ENCODE peak calls at places on chromosome 10, in five cellular contexts. J, C, N, X and A are unnamed samples.

GRCh38 chr10:80501913-80502521 is 35.7 kb upstream of the SH2D4B start:
- DNase-seq in C (no peak), J (no peak), N (no peak), X (no peak), A (no peak)

GRCh38 chr10:103273026-103273425 is 3.9 kb upstream of the INA start:
- DNase-seq in N (no peak), C (peak), J (no peak), X (peak), A (peak)

GRCh38 chr10:79487296-79488194 is 24.8 kb upstream of the EIF5AL1 start:
- DNase-seq in X (no peak), N (peak), C (peak), J (peak), A (no peak)

GRCh38 chr10:28991738-28992270 is 297.1 kb upstream of the LYZL1 start:
- DNase-seq in N (peak), X (no peak), J (no peak), C (peak), A (no peak)

GRCh38 chr10:5643356-5643755 is 23.0 kb downstream of the ASB13 start:
- DNase-seq in N (no peak), C (no peak), J (no peak), X (no peak), A (no peak)

GRCh38 chr10:35643151-35643975 is 1.3 kb upstream of the FZD8 start:
- DNase-seq in C (peak), N (peak), J (peak), X (no peak), A (no peak)

GRCh38 chr10:124386186-124387077 is 32.3 kb downstream of the OAT start:
- DNase-seq in X (no peak), C (no peak), N (peak), J (no peak), A (no peak)

GRCh38 chr10:86265236-86265876 is 101.2 kb downstream of the GRID1 start:
- DNase-seq in N (no peak), J (peak), C (no peak), X (no peak), A (no peak)

GRCh38 chr10:112732277-112732891 is 217.7 kb upstream of the TCF7L2 start:
- DNase-seq in X (no peak), J (no peak), N (no peak), C (peak), A (no peak)

DNA sequence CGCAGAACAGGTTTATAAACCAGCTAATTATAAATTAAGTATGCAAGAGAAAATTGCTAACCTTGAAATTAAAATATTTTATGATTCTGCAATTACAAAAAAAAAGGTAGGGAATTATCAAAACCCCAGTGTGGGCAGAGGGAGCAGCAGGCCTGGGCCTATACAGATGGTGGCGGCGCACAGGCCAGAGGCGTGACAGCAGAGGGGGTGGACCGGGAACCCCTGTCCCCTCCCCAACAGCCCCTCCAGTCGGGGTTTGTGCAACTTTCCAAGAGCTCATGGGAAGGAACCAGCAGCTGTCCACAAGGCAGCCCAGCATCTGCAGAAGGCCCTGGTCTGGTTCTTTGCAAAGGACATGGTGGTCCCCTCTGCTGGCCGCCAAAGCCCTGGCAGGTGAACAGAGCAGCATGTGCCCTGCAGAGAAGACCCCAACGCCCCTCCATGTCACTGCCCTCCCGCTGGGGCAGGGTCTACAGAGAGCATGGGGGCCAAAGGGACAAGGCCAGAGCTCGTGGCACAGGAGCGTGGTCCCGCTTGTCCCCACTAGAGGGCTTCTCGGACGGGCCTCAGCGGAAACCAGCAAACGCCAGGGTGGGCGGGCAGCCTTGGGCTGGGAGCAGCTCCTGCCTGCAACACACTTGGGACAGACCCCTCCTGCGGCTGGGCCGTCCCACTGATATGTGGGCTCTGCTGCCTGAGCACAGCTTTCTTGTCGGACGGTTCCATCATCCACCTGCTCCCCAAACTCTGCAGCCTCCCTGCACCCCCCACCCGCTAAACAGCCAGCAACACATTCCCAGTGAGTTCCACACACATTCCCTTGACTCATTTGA is 75.1 kb downstream of the EBF3 start:
- DNase-seq in C (peak), J (no peak), N (peak), X (no peak), A (no peak)
- TF ChIP-seq CTCF in C (peak), J (peak), N (peak), X (peak), A (peak)

DNA sequence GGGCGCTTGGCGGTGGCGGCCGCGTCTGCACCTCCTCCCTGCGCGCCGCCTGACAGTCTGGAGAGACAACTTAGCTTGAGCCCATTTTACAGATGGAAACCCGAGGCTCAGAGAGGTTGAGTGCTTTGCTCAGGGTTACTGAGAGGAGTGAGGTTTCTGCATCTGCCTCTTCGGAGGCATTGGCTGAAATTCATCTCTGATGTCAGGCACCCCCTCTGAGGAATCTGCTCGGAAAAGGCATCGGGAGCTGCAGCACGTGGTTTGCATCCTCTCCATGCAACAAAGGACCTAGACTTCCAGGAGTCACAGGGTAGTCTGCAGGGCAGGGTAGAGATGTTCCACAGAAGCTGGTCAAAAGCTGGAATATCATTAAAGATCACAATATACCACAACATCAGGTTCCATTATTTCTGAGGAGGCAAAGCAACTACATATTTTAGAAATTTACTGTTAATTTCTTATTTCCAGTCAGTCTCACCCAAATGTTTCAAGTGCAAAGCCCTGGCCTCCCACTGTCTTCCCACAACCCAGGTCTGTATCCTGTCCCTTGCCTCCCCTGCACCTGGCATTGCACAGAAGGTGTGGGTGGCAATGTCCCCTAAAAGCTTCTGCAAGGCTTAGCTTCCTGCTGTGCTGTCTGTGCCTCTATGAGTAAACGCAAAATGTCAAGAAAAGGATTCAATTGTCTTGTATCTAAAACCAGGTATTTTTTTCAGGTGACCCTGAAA is 3.4 kb upstream of the ANTXRL start:
- DNase-seq in X (no peak), J (no peak), N (no peak), C (no peak), A (no peak)
- H3K4me3 ChIP-seq in X (no peak), J (peak), N (peak), C (peak), A (no peak)

GRCh38 chr10:122121059-122121458 is 132.1 kb downstream of the TACC2 start:
- DNase-seq in J (peak), X (no peak), N (no peak), C (no peak), A (no peak)

GRCh38 chr10:122122493-122122892 is 133.5 kb downstream of the TACC2 start:
- DNase-seq in X (no peak), J (no peak), C (no peak), N (no peak), A (no peak)

GRCh38 chr10:122124808-122125207 is 135.8 kb downstream of the TACC2 start:
- DNase-seq in J (no peak), C (no peak), N (no peak), X (no peak), A (no peak)

GRCh38 chr10:122124342-122124741 is 135.4 kb downstream of the TACC2 start:
- DNase-seq in X (no peak), N (no peak), J (no peak), C (no peak), A (no peak)

DNA sequence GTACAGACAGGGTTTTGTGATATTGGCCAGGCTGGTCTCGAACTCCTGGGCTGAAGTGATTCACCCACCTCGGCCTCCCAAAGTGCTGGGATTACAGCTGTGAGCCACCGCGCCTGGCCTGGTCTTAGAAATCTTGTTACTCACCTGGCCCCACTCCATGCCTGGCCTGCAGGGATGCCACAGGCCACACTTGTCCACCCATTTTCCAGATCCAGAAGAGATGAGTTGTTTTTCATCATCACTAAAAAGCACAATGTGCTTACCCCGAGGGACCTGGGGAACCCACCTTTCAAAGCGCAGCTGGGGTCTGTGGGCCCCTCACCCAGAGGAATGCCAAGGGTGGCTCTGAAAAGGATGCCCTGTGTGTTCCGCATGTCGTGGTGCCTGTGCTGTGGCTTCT is 134.2 kb downstream of the TACC2 start:
- DNase-seq in X (no peak), N (no peak), J (no peak), C (no peak), A (no peak)
- TF ChIP-seq CTCF in X (no peak), N (no peak), J (no peak), C (no peak), A (no peak)

DNA sequence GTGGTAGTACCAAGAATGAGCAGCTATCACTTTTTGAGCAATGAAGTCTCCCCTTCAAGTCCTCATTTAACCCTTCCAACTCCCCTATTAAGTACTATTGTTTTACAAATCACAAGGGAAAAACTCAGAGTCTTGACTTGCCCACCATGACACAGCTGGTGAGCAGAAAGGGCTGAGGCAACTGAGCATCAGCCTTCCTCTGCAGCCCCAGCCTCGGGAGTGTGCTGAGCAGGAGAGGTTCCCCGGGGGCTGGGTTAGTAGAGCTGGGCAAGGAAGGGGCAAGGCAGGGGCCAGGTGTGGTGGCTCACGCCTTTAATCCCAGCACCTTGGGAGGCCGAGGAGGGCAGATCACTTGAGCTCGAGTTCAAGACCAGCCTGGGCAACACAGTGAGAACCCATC is 3.2 kb downstream of the FRAT2 start:
- DNase-seq in N (no peak), X (no peak), J (no peak), C (no peak), A (no peak)
- H3K4me3 ChIP-seq in N (no peak), X (no peak), J (peak), C (no peak), A (no peak)

GRCh38 chr10:94545277-94546057 is at the start of gene HELLS:
- DNase-seq in J (peak), X (peak), N (peak), C (peak), A (no peak)
- TF ChIP-seq CTCF in J (no peak), X (no peak), N (no peak), C (no peak), A (no peak)

DNA sequence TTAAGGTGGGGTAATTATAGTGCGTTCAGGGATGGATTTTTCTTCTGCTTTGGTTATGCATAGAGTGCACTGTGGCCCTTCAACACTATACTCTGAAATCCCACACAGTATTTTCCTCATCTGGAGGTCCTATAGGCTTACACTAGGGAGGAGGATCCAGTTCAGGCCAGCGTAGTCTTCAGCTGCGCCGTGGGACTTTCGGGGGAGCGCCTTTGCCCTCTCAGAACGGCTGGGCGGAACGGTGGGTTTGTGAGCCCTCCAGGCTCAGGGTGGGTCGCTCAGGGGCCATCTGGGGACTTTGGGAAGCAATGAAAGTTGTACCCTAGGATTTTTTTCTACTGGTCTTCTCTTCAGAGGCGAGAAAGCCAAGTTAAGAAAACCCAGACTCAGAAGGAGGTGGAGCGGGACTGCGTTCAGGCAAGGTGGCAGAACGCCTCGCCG is 652 bp upstream of the VPS26A start:
- DNase-seq in N (no peak), J (no peak), X (peak), C (peak), A (no peak)
- H3K4me3 ChIP-seq in N (peak), J (peak), X (peak), C (peak), A (peak)

GRCh38 chr10:101291254-101292193 is 62.3 kb upstream of the LBX1 start:
- DNase-seq in N (peak), C (peak), J (peak), X (no peak), A (no peak)
- TF ChIP-seq CTCF in N (peak), C (peak), J (peak), X (peak), A (peak)

GRCh38 chr10:97849101-97849490 is 547 bp upstream of the GOLGA7B start:
- DNase-seq in X (no peak), J (no peak), N (no peak), C (peak), A (no peak)
- H3K4me3 ChIP-seq in X (no peak), J (peak), N (peak), C (peak), A (no peak)

GRCh38 chr10:57026307-57026706 is 665.2 kb upstream of the ZWINT start:
- DNase-seq in C (no peak), X (no peak), N (no peak), J (no peak), A (no peak)
- TF ChIP-seq CTCF in C (no peak), X (no peak), N (no peak), J (no peak), A (no peak)